ENCODE peak calls at places on chromosomes 7 and 10, in seven cellular contexts. L, E, H, W, N, S and K are unnamed samples. For H3K36me3, the result is how much of the 10 kb centered on the place peaks cover.

GRCh38 chr7:137949416-137950262 is 52.2 kb downstream of the CREB3L2 start:
- DNase-seq in N (no peak), H (no peak), E (no peak), S (no peak), W (no peak), L (no peak), K (no peak)

GRCh38 chr7:137329411-137329810 is 14.1 kb downstream of the PTN start:
- DNase-seq in H (no peak), N (no peak), E (no peak), S (no peak), L (no peak), W (no peak), K (no peak)

GRCh38 chr10:9024210-9024609 is 969.7 kb downstream of the GATA3 start:
- DNase-seq in S (no peak), H (no peak), N (peak), E (no peak), L (no peak), W (no peak), K (no peak)

GRCh38 chr7:150876817-150877526 is 24.7 kb downstream of the AOC1 start:
- DNase-seq in E (no peak), S (peak), W (no peak), H (peak), N (peak), L (peak), K (peak)

GRCh38 chr7:1558181-1558811 is 2.3 kb upstream of the TMEM184A start:
- DNase-seq in S (no peak), L (no peak), N (no peak), E (no peak), W (peak), H (no peak), K (no peak)

GRCh38 chr7:32088336-32088975 is 18.2 kb upstream of the PDE1C start:
- DNase-seq in L (no peak), E (no peak), W (no peak), N (peak), H (no peak), S (no peak), K (no peak)

GRCh38 chr10:68087338-68088029 is 12.4 kb upstream of the HERC4 start:
- DNase-seq in L (no peak), E (no peak), W (peak), H (no peak), N (peak), S (no peak), K (no peak)

GRCh38 chr10:72081772-72082590 is 6.4 kb downstream of the SPOCK2 start:
- DNase-seq in N (peak), H (no peak), E (no peak), W (no peak), L (no peak), S (peak), K (no peak)

GRCh38 chr10:78065616-78066410 is 32.1 kb downstream of the RPS24 start:
- DNase-seq in E (no peak), W (no peak), L (no peak), S (no peak), N (peak), H (no peak), K (no peak)

GRCh38 chr7:2138146-2138765 is 94.5 kb downstream of the MAD1L1 start:
- DNase-seq in S (no peak), H (no peak), N (no peak), L (no peak), W (no peak), E (no peak), K (no peak)

GRCh38 chr7:47213276-47213675 is 368.6 kb downstream of the TNS3 start:
- DNase-seq in S (no peak), H (no peak), W (no peak), N (no peak), L (no peak), E (no peak), K (no peak)

GRCh38 chr7:65397730-65398142 is 24.1 kb downstream of the ZNF92 start:
- DNase-seq in S (no peak), E (no peak), W (no peak), N (peak), H (no peak), L (no peak), K (no peak)

GRCh38 chr7:43083091-43083490 is 29.4 kb upstream of the HECW1 start:
- DNase-seq in W (no peak), H (no peak), E (no peak), S (no peak), N (no peak), L (no peak), K (no peak)

GRCh38 chr10:93947055-93947454 is 46.7 kb upstream of the PLCE1 start:
- DNase-seq in L (no peak), W (peak), E (no peak), N (peak), S (no peak), H (peak), K (no peak)

GRCh38 chr10:80860719-80861118 is 323.0 kb downstream of the SH2D4B start:
- DNase-seq in E (no peak), L (no peak), W (no peak), N (no peak), H (no peak), S (no peak), K (no peak)

GRCh38 chr7:136870799-136871487 is 2.5 kb downstream of the CHRM2 start:
- DNase-seq in S (no peak), W (peak), H (no peak), E (no peak), L (peak), N (no peak), K (no peak)

GRCh38 chr10:32229170-32229569 is 117.8 kb downstream of the EPC1 start:
- DNase-seq in N (no peak), H (no peak), W (no peak), S (no peak), L (no peak), E (no peak), K (no peak)

GRCh38 chr7:50436133-50436802 is 13.9 kb downstream of the FIGNL1 start:
- DNase-seq in N (peak), H (peak), E (no peak), W (no peak), L (no peak), S (no peak), K (no peak)

GRCh38 chr10:111968624-111969023 is 214.9 kb downstream of the GPAM start:
- DNase-seq in H (no peak), L (no peak), S (no peak), W (no peak), E (no peak), N (no peak), K (no peak)

GRCh38 chr10:15320522-15321203 is 50.4 kb downstream of the FAM171A1 start:
- DNase-seq in N (no peak), L (no peak), H (no peak), S (no peak), E (no peak), W (no peak), K (no peak)

GRCh38 chr7:3063016-3063753 is 19.5 kb upstream of the CARD11 start:
- DNase-seq in N (peak), H (no peak), E (peak), L (no peak), W (no peak), S (no peak), K (peak)

GRCh38 chr7:13742719-13743640 is 246.5 kb downstream of the ETV1 start:
- DNase-seq in S (peak), W (no peak), H (peak), N (peak), L (no peak), E (no peak), K (no peak)

GRCh38 chr10:6052247-6053221 is 9.6 kb downstream of the IL2RA start:
- DNase-seq in W (no peak), L (no peak), S (peak), N (peak), H (no peak), E (peak), K (peak)

GRCh38 chr7:22630069-22630468 is 96.9 kb upstream of the IL6 start:
- DNase-seq in W (no peak), L (no peak), S (no peak), H (no peak), E (no peak), N (no peak), K (no peak)

GRCh38 chr7:44116087-44116788 is 7.1 kb downstream of the POLD2 start:
- DNase-seq in E (no peak), H (no peak), L (no peak), S (no peak), W (no peak), N (no peak), K (no peak)

GRCh38 chr7:17946591-17946990 is 6.3 kb upstream of the SNX13 start:
- DNase-seq in W (no peak), S (no peak), H (no peak), E (no peak), N (no peak), L (no peak), K (no peak)

GRCh38 chr7:78420001-78420400 is 621.4 kb downstream of the PHTF2 start:
- DNase-seq in W (no peak), S (no peak), L (no peak), N (no peak), E (no peak), H (no peak), K (no peak)

GRCh38 chr7:104529567-104529966 is 201.2 kb downstream of the LHFPL3 start:
- DNase-seq in N (peak), W (no peak), H (no peak), E (no peak), L (no peak), S (no peak), K (no peak)

GRCh38 chr7:40437498-40437897 is 302.7 kb downstream of the SUGCT start:
- DNase-seq in L (no peak), N (peak), W (no peak), E (no peak), S (no peak), H (peak), K (no peak)

GRCh38 chr10:132462463-132463332 is 65.7 kb downstream of the PWWP2B start:
- DNase-seq in E (no peak), S (no peak), N (no peak), H (no peak), L (no peak), W (peak), K (no peak)

GRCh38 chr10:118584181-118584954 is 11.1 kb downstream of the PRLHR start:
- DNase-seq in N (peak), W (no peak), E (no peak), L (no peak), S (no peak), H (peak), K (no peak)

GRCh38 chr10:3907514-3907913 is 122.5 kb upstream of the KLF6 start:
- DNase-seq in N (no peak), H (peak), S (no peak), W (peak), E (no peak), L (no peak), K (no peak)

GRCh38 chr7:27095897-27096755 is at the start of gene HOXA1:
- DNase-seq in L (peak), W (peak), H (peak), E (peak), S (peak), N (peak), K (peak)

GRCh38 chr7:94394399-94395140 is at the start of gene COL1A2:
- DNase-seq in S (peak), N (peak), W (peak), L (peak), H (peak), E (peak), K (no peak)

GRCh38 chr7:71633571-71634008 is 501.6 kb downstream of the GALNT17 start:
- DNase-seq in E (no peak), S (no peak), H (peak), L (no peak), W (no peak), N (peak), K (no peak)

GRCh38 chr10:132449051-132449825 is 52.2 kb downstream of the PWWP2B start:
- DNase-seq in S (peak), W (no peak), N (peak), E (no peak), H (no peak), L (no peak), K (no peak)

GRCh38 chr10:22779331-22780019 is 65.1 kb upstream of the PIP4K2A start:
- DNase-seq in S (no peak), N (no peak), L (no peak), H (no peak), W (no peak), E (no peak), K (no peak)

GRCh38 chr10:43362191-43362839 is 9.1 kb upstream of the FXYD4 start:
- DNase-seq in S (peak), L (peak), N (peak), H (peak), E (peak), W (peak), K (peak)
- H3K4me3 ChIP-seq in S (peak), L (no peak), N (peak), H (no peak), E (peak), W (peak), K (peak)

DNA sequence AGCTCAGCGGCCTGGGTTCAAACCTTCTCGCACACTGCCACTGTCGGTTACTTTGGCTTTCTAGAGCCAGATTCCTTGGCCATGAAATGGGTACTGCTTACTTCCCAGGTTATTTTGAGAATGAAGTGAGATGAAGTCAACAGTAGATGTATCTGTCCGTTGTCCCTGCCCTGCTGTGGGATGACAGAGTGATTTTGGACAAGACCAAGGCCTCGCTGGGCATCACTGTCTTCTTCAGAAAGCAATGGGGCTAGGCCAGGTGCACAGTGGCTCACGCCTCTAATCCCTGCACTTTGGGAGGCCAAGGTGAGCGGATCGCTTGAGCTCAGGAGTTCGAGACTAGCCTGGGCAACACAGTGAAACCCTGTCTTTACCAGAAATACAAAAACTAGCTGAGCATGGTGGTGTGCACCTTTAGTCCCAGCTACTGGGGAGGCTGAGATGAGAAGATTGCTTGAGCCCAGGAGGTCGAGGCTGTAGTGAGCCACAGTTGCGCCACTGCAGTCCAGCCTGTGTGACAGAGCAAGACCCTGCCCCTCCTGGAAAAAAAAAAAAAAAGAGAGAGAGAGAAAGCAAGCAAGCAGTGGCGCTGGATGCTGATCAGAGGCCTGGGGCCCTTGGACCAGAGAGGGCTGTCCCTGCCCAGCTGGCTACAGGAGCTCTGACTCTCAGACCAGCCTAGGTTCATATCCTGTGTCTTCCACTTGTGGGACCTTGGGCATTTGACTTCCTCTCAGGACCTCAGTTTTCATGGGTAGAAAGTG is 25.8 kb downstream of the ZMIZ1 start:
- DNase-seq in W (no peak), N (no peak), S (no peak), L (no peak), E (no peak), H (no peak), K (no peak)
- H3K36me3 ChIP-seq in W (under half), N (under half), S (under half), L (under half), E (under half), H (under half), K (under half)

DNA sequence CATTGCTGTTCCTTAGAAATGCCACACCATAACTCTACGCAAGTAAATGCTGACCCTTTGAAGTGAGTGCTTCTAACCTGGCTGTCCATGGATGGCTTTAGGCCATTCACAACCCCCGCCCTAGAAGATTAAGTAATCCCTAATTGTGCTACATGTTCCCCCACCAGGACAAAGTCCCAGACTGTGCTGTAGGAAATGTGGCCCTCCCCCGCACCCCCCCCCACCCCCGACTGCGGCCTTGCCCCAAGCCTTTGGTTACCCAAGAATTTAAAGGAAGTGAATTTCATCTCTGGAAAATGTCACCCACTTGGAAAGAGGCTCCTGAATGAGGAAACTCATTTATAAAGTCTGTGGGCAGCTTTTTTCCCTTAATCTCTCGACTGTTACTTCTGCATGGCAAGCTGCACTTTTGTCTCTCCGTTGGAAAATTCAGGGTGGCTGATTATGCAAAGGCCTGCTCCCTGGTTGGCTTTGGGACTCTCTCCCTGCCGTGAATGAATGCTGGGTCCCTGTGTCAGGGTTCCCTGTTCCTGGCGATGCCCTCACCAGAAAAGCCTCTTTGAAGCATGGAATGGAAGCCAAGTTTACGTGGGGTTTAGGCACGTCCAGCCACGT is 31.5 kb upstream of the AQP1 start:
- DNase-seq in H (no peak), S (no peak), E (no peak), W (no peak), L (no peak), N (no peak), K (no peak)
- H3K27ac ChIP-seq in H (no peak), S (no peak), E (no peak), W (no peak), L (no peak), N (no peak), K (no peak)

DNA sequence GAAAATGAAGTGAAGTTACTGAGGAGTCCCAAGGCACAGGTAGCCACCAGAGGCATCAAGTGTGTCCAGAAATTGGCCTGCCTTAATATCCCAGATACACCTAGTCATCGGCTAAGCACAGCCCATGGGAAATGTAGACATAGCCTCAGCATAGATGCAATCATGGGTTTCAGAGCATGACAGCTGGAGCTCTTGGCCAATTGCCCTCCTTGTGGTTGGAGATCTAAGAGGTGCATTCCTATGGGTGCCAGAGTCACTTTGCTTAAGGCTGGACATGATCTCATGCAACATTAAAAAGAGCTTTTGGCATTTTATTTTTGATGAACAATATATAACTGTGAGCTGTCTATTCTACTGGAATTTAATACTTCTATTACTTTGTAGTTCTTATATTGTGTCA is 758.0 kb upstream of the LRRTM3 start:
- DNase-seq in S (no peak), N (peak), W (no peak), E (no peak), L (no peak), H (peak), K (no peak)
- H3K4me3 ChIP-seq in S (no peak), N (no peak), W (no peak), E (no peak), L (no peak), H (no peak), K (no peak)

DNA sequence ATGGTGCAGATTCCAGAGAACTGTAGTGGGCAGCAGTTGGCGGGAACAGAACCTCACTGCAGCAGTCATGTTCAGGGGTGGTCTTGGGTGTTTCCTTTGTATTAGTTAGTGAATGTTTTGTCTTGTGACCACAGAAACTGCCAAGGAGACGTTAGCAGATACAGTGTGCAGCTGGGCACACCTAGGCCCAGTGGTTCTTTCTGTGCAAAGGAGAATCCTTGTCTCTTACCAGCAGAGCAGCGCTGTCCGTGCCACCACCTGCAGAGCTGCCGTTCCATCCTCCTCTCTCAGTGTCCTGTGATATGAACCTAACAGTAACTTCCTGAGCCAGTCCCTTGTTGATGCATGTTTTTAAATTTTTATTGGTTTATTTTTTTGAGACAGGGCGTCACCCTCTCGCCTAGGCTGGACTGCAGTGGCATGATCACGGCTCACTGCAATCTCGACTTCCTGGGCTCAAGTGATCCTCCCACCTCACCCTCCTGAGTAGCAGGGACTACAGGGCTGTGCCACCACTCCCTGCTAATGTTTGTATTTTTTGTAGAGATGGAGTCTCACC is 60.6 kb downstream of the WDR37 start:
- DNase-seq in W (no peak), H (no peak), N (no peak), L (no peak), E (peak), S (no peak), K (no peak)
- H3K36me3 ChIP-seq in W (half or more), H (under half), N (under half), L (under half), E (under half), S (half or more), K (half or more)